ENCODE peak calls at places on chromosomes 5 and 9, in seven cellular contexts. One of them, this sample, is unnamed.

GRCh38 chr5:60540855-60541805 is 158.8 kb downstream of the DEPDC1B start:
- DNase-seq in esophagus squamous epithelium: no peak
- DNase-seq in uterus: no peak
- DNase-seq in cardiac muscle cell: no peak
- DNase-seq in stomach: no peak
- DNase-seq in right lobe of liver: no peak
- DNase-seq in psoas muscle: no peak
- DNase-seq in this sample: no peak

GRCh38 chr9:97632406-97632991 is 669 bp downstream of the TSTD2 start:
- DNase-seq in stomach: peak; percentile 56
- DNase-seq in uterus: peak; percentile 56
- DNase-seq in cardiac muscle cell: peak; percentile 82
- DNase-seq in esophagus squamous epithelium: no peak
- DNase-seq in right lobe of liver: peak; percentile 60
- DNase-seq in psoas muscle: peak; percentile 55
- DNase-seq in this sample: peak; percentile 39

GRCh38 chr5:38681966-38682365 is 125.5 kb upstream of the LIFR start:
- DNase-seq in uterus: no peak
- DNase-seq in esophagus squamous epithelium: no peak
- DNase-seq in cardiac muscle cell: no peak
- DNase-seq in right lobe of liver: no peak
- DNase-seq in psoas muscle: no peak
- DNase-seq in stomach: no peak
- DNase-seq in this sample: no peak

GRCh38 chr9:117487555-117488175 is 72.8 kb upstream of the ASTN2 start:
- DNase-seq in psoas muscle: peak; percentile 59
- DNase-seq in uterus: peak; percentile 44
- DNase-seq in right lobe of liver: peak; percentile 90
- DNase-seq in stomach: peak; percentile 81
- DNase-seq in esophagus squamous epithelium: no peak
- DNase-seq in cardiac muscle cell: peak; percentile 84
- DNase-seq in this sample: peak; percentile 43

GRCh38 chr5:59287884-59288283 is 605.6 kb downstream of the PDE4D start:
- DNase-seq in psoas muscle: no peak
- DNase-seq in uterus: no peak
- DNase-seq in stomach: no peak
- DNase-seq in right lobe of liver: no peak
- DNase-seq in esophagus squamous epithelium: no peak
- DNase-seq in cardiac muscle cell: no peak
- DNase-seq in this sample: no peak

GRCh38 chr5:90967851-90968250 is 409.3 kb downstream of the ADGRV1 start:
- DNase-seq in psoas muscle: no peak
- DNase-seq in esophagus squamous epithelium: no peak
- DNase-seq in right lobe of liver: no peak
- DNase-seq in stomach: no peak
- DNase-seq in uterus: no peak
- DNase-seq in cardiac muscle cell: no peak
- DNase-seq in this sample: no peak

GRCh38 chr5:96709152-96709821 is 47.1 kb downstream of the CAST start:
- DNase-seq in stomach: no peak
- DNase-seq in esophagus squamous epithelium: no peak
- DNase-seq in cardiac muscle cell: no peak
- DNase-seq in right lobe of liver: no peak
- DNase-seq in psoas muscle: no peak
- DNase-seq in uterus: no peak
- DNase-seq in this sample: no peak

GRCh38 chr9:134217431-134218210 is 53.3 kb upstream of the RNU6ATAC start:
- DNase-seq in esophagus squamous epithelium: no peak
- DNase-seq in psoas muscle: peak; percentile 15
- DNase-seq in uterus: no peak
- DNase-seq in cardiac muscle cell: no peak
- DNase-seq in right lobe of liver: peak; percentile 65
- DNase-seq in stomach: no peak
- DNase-seq in this sample: peak; percentile 13

GRCh38 chr5:161165998-161166660 is 314.1 kb upstream of the ATP10B start:
- DNase-seq in stomach: no peak
- DNase-seq in cardiac muscle cell: no peak
- DNase-seq in right lobe of liver: no peak
- DNase-seq in esophagus squamous epithelium: no peak
- DNase-seq in psoas muscle: no peak
- DNase-seq in uterus: no peak
- DNase-seq in this sample: no peak

GRCh38 chr5:78727786-78728761 is 79.5 kb upstream of the LHFPL2 start:
- DNase-seq in cardiac muscle cell: no peak
- DNase-seq in stomach: peak; percentile 31
- DNase-seq in right lobe of liver: peak; percentile 72
- DNase-seq in psoas muscle: no peak
- DNase-seq in uterus: no peak
- DNase-seq in esophagus squamous epithelium: no peak
- DNase-seq in this sample: no peak

GRCh38 chr5:137119321-137119720 is 379.8 kb downstream of the SPOCK1 start:
- DNase-seq in cardiac muscle cell: no peak
- DNase-seq in uterus: no peak
- DNase-seq in esophagus squamous epithelium: no peak
- DNase-seq in stomach: no peak
- DNase-seq in psoas muscle: no peak
- DNase-seq in right lobe of liver: no peak
- DNase-seq in this sample: no peak

GRCh38 chr5:79560774-79561524 is 47.0 kb upstream of the HOMER1 start:
- DNase-seq in uterus: no peak
- DNase-seq in right lobe of liver: no peak
- DNase-seq in esophagus squamous epithelium: no peak
- DNase-seq in psoas muscle: no peak
- DNase-seq in cardiac muscle cell: no peak
- DNase-seq in stomach: no peak
- DNase-seq in this sample: no peak

GRCh38 chr9:114263853-114264510 is 58.9 kb upstream of the ORM1 start:
- DNase-seq in esophagus squamous epithelium: no peak
- DNase-seq in stomach: no peak
- DNase-seq in psoas muscle: no peak
- DNase-seq in right lobe of liver: no peak
- DNase-seq in uterus: no peak
- DNase-seq in cardiac muscle cell: peak; percentile 52
- DNase-seq in this sample: no peak

GRCh38 chr9:121840838-121841760 is 189.7 kb downstream of the DAB2IP start:
- DNase-seq in right lobe of liver: peak; percentile 40
- DNase-seq in esophagus squamous epithelium: no peak
- DNase-seq in uterus: peak; percentile 12
- DNase-seq in psoas muscle: no peak
- DNase-seq in stomach: peak; percentile 11
- DNase-seq in cardiac muscle cell: no peak
- DNase-seq in this sample: no peak

GRCh38 chr5:178108966-178109365 is 4.4 kb upstream of the N4BP3 start:
- DNase-seq in stomach: peak; percentile 67
- DNase-seq in psoas muscle: no peak
- DNase-seq in right lobe of liver: no peak
- DNase-seq in uterus: no peak
- DNase-seq in esophagus squamous epithelium: no peak
- DNase-seq in cardiac muscle cell: no peak
- DNase-seq in this sample: no peak

GRCh38 chr5:5342784-5343183 is 79.7 kb upstream of the ICE1 start:
- DNase-seq in psoas muscle: no peak
- DNase-seq in uterus: no peak
- DNase-seq in right lobe of liver: no peak
- DNase-seq in esophagus squamous epithelium: no peak
- DNase-seq in stomach: no peak
- DNase-seq in cardiac muscle cell: no peak
- DNase-seq in this sample: no peak

GRCh38 chr9:132516911-132517310 is 65.5 kb upstream of the BARHL1 start:
- DNase-seq in uterus: no peak
- DNase-seq in right lobe of liver: no peak
- DNase-seq in cardiac muscle cell: no peak
- DNase-seq in esophagus squamous epithelium: no peak
- DNase-seq in stomach: no peak
- DNase-seq in psoas muscle: no peak
- DNase-seq in this sample: no peak

GRCh38 chr5:1094670-1095190 is 17.1 kb downstream of the SLC12A7 start:
- DNase-seq in right lobe of liver: no peak
- DNase-seq in psoas muscle: no peak
- DNase-seq in esophagus squamous epithelium: no peak
- DNase-seq in uterus: no peak
- DNase-seq in cardiac muscle cell: no peak
- DNase-seq in stomach: no peak
- DNase-seq in this sample: no peak

GRCh38 chr5:1095302-1096016 is 16.4 kb downstream of the SLC12A7 start:
- DNase-seq in stomach: no peak
- DNase-seq in cardiac muscle cell: no peak
- DNase-seq in psoas muscle: no peak
- DNase-seq in esophagus squamous epithelium: no peak
- DNase-seq in right lobe of liver: no peak
- DNase-seq in uterus: no peak
- DNase-seq in this sample: no peak

GRCh38 chr5:1097381-1097893 is 14.4 kb downstream of the SLC12A7 start:
- DNase-seq in esophagus squamous epithelium: no peak
- DNase-seq in cardiac muscle cell: no peak
- DNase-seq in right lobe of liver: no peak
- DNase-seq in stomach: no peak
- DNase-seq in psoas muscle: no peak
- DNase-seq in uterus: no peak
- DNase-seq in this sample: no peak

GRCh38 chr5:1098986-1099597 is 12.8 kb downstream of the SLC12A7 start:
- DNase-seq in esophagus squamous epithelium: no peak
- DNase-seq in stomach: no peak
- DNase-seq in psoas muscle: no peak
- DNase-seq in cardiac muscle cell: no peak
- DNase-seq in uterus: no peak
- DNase-seq in right lobe of liver: peak; percentile 96
- DNase-seq in this sample: no peak

GRCh38 chr5:1096792-1097191 is 15.1 kb downstream of the SLC12A7 start:
- DNase-seq in right lobe of liver: no peak
- DNase-seq in stomach: no peak
- DNase-seq in uterus: no peak
- DNase-seq in cardiac muscle cell: no peak
- DNase-seq in esophagus squamous epithelium: no peak
- DNase-seq in psoas muscle: no peak
- DNase-seq in this sample: no peak
- H3K27ac ChIP-seq in right lobe of liver: no peak overlapping the region
- H3K27ac ChIP-seq in stomach: no peak overlapping the region
- H3K27ac ChIP-seq in uterus: no peak overlapping the region
- H3K27ac ChIP-seq in cardiac muscle cell: no peak overlapping the region
- H3K27ac ChIP-seq in esophagus squamous epithelium: no peak overlapping the region
- H3K27ac ChIP-seq in psoas muscle: no peak overlapping the region
- H3K27ac ChIP-seq in this sample: peak overlapping the region; percentile 63

GRCh38 chr9:136947955-136948510 is 3.0 kb downstream of the C8G start:
- DNase-seq in cardiac muscle cell: peak; percentile 74
- DNase-seq in psoas muscle: peak; percentile 59
- DNase-seq in stomach: peak; percentile 60
- DNase-seq in esophagus squamous epithelium: no peak
- DNase-seq in uterus: no peak
- DNase-seq in right lobe of liver: peak; percentile 71
- DNase-seq in this sample: peak; percentile 71
- TF ChIP-seq CTCF in cardiac muscle cell: peak; percentile 66
- TF ChIP-seq CTCF in psoas muscle: peak; percentile 41
- TF ChIP-seq CTCF in stomach: peak; percentile 44
- TF ChIP-seq CTCF in esophagus squamous epithelium: peak; percentile 40
- TF ChIP-seq CTCF in uterus: peak; percentile 55
- TF ChIP-seq CTCF in right lobe of liver: peak; percentile 39
- TF ChIP-seq CTCF in this sample: peak; percentile 79

GRCh38 chr5:141437208-141437607 is 6.9 kb downstream of the PCDHGA12 start:
- DNase-seq in esophagus squamous epithelium: no peak
- DNase-seq in cardiac muscle cell: no peak
- DNase-seq in right lobe of liver: no peak
- DNase-seq in uterus: no peak
- DNase-seq in psoas muscle: no peak
- DNase-seq in stomach: no peak
- DNase-seq in this sample: no peak

GRCh38 chr5:141427783-141428426 is 2.4 kb upstream of the PCDHGA12 start:
- DNase-seq in right lobe of liver: no peak
- DNase-seq in stomach: no peak
- DNase-seq in psoas muscle: no peak
- DNase-seq in uterus: no peak
- DNase-seq in esophagus squamous epithelium: no peak
- DNase-seq in cardiac muscle cell: no peak
- DNase-seq in this sample: no peak

GRCh38 chr5:141434006-141434405 is 3.7 kb downstream of the PCDHGA12 start:
- DNase-seq in stomach: no peak
- DNase-seq in esophagus squamous epithelium: no peak
- DNase-seq in psoas muscle: no peak
- DNase-seq in cardiac muscle cell: no peak
- DNase-seq in uterus: no peak
- DNase-seq in right lobe of liver: no peak
- DNase-seq in this sample: no peak

GRCh38 chr5:141430332-141431113 is at the start of gene PCDHGA12:
- DNase-seq in stomach: no peak
- DNase-seq in right lobe of liver: no peak
- DNase-seq in cardiac muscle cell: no peak
- DNase-seq in psoas muscle: peak; percentile 69
- DNase-seq in esophagus squamous epithelium: no peak
- DNase-seq in uterus: peak; percentile 41
- DNase-seq in this sample: peak; percentile 50

DNA sequence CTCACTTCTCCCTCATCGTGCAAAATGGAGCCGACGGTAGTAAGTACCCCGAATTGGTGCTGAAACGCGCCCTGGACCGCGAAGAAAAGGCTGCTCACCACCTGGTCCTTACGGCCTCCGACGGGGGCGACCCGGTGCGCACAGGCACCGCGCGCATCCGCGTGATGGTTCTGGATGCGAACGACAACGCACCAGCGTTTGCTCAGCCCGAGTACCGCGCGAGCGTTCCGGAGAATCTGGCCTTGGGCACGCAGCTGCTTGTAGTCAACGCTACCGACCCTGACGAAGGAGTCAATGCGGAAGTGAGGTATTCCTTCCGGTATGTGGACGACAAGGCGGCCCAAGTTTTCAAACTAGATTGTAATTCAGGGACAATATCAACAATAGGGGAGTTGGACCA is 979 bp downstream of the PCDHGA12 start:
- DNase-seq in psoas muscle: no peak
- DNase-seq in right lobe of liver: no peak
- DNase-seq in stomach: no peak
- DNase-seq in cardiac muscle cell: no peak
- DNase-seq in uterus: no peak
- DNase-seq in esophagus squamous epithelium: no peak
- DNase-seq in this sample: no peak
- H3K9me3 ChIP-seq in psoas muscle: peaks cover 10% of the 10 kb centered on the region
- H3K9me3 ChIP-seq in right lobe of liver: peaks cover 4% of the 10 kb centered on the region
- H3K9me3 ChIP-seq in stomach: peaks cover 100% of the 10 kb centered on the region
- H3K9me3 ChIP-seq in cardiac muscle cell: peaks cover 5% of the 10 kb centered on the region
- H3K9me3 ChIP-seq in uterus: peaks cover 98% of the 10 kb centered on the region
- H3K9me3 ChIP-seq in esophagus squamous epithelium: peaks cover 82% of the 10 kb centered on the region
- H3K9me3 ChIP-seq in this sample: peaks cover 100% of the 10 kb centered on the region

GRCh38 chr9:76372345-76372744 is 21.9 kb downstream of the RFK start:
- DNase-seq in right lobe of liver: no peak
- DNase-seq in stomach: no peak
- DNase-seq in uterus: no peak
- DNase-seq in cardiac muscle cell: no peak
- DNase-seq in esophagus squamous epithelium: no peak
- DNase-seq in psoas muscle: no peak
- DNase-seq in this sample: no peak

GRCh38 chr9:76371901-76372300 is 22.3 kb downstream of the RFK start:
- DNase-seq in psoas muscle: no peak
- DNase-seq in cardiac muscle cell: no peak
- DNase-seq in stomach: no peak
- DNase-seq in right lobe of liver: no peak
- DNase-seq in uterus: no peak
- DNase-seq in esophagus squamous epithelium: no peak
- DNase-seq in this sample: no peak

GRCh38 chr9:76369583-76369982 is 24.6 kb downstream of the RFK start:
- DNase-seq in uterus: no peak
- DNase-seq in stomach: peak; percentile 85
- DNase-seq in esophagus squamous epithelium: no peak
- DNase-seq in right lobe of liver: no peak
- DNase-seq in cardiac muscle cell: peak; percentile 76
- DNase-seq in psoas muscle: no peak
- DNase-seq in this sample: no peak

GRCh38 chr9:76373173-76373771 is 21.0 kb downstream of the RFK start:
- DNase-seq in cardiac muscle cell: no peak
- DNase-seq in uterus: peak; percentile 61
- DNase-seq in stomach: peak; percentile 85
- DNase-seq in esophagus squamous epithelium: no peak
- DNase-seq in psoas muscle: peak; percentile 61
- DNase-seq in right lobe of liver: peak; percentile 86
- DNase-seq in this sample: peak; percentile 47

GRCh38 chr9:76370656-76371055 is 23.6 kb downstream of the RFK start:
- DNase-seq in esophagus squamous epithelium: no peak
- DNase-seq in right lobe of liver: no peak
- DNase-seq in cardiac muscle cell: no peak
- DNase-seq in uterus: no peak
- DNase-seq in psoas muscle: no peak
- DNase-seq in stomach: no peak
- DNase-seq in this sample: no peak
- H3K27ac ChIP-seq in esophagus squamous epithelium: no peak overlapping the region
- H3K27ac ChIP-seq in right lobe of liver: no peak overlapping the region
- H3K27ac ChIP-seq in cardiac muscle cell: no peak overlapping the region
- H3K27ac ChIP-seq in uterus: no peak overlapping the region
- H3K27ac ChIP-seq in psoas muscle: no peak overlapping the region
- H3K27ac ChIP-seq in stomach: no peak overlapping the region
- H3K27ac ChIP-seq in this sample: no peak overlapping the region